ENCODE peak calls at places on chromosomes 2 and 18, in six cellular contexts. U is psoas muscle, Q is suprapubic skin, Y is A549, N is trophoblast cell, X is A673. B is an unnamed sample. For H3K9me3, the result is how much of the 10 kb centered on the place peaks cover.

GRCh38 chr2:100822587-100823248 is 2.8 kb downstream of the NPAS2 start:
- DNase-seq in U (no peak), Q (no peak), Y (no peak), N (no peak), X (peak), B (no peak)

GRCh38 chr2:3461781-3462492 is 57.4 kb downstream of the ADI1 start:
- DNase-seq in U (peak), Q (no peak), Y (peak), N (no peak), X (peak), B (no peak)

GRCh38 chr2:119333360-119333759 is 33.3 kb downstream of the C2orf76 start:
- DNase-seq in U (no peak), Q (no peak), Y (peak), N (no peak), X (no peak), B (no peak)

GRCh38 chr2:81650048-81650971 is 1345.8 kb upstream of the LRRTM1 start:
- DNase-seq in U (no peak), Q (no peak), Y (peak), N (no peak), X (no peak), B (no peak)

GRCh38 chr2:197360744-197361156 is 50.2 kb upstream of the ANKRD44 start:
- DNase-seq in U (no peak), Q (no peak), Y (no peak), N (no peak), X (peak), B (no peak)

GRCh38 chr18:8870528-8870927 is 165.2 kb downstream of the MTCL1 start:
- DNase-seq in U (no peak), Q (no peak), Y (no peak), N (no peak), X (peak), B (no peak)

GRCh38 chr2:64455031-64455332 is 1.0 kb downstream of the LGALSL start:
- DNase-seq in U (no peak), Q (no peak), Y (no peak), N (no peak), X (no peak), B (no peak)

GRCh38 chr2:62270728-62271127 is 74.8 kb downstream of the B3GNT2 start:
- DNase-seq in U (no peak), Q (no peak), Y (no peak), N (no peak), X (peak), B (no peak)

GRCh38 chr2:136065384-136065783 is 52.6 kb downstream of the CXCR4 start:
- DNase-seq in U (no peak), Q (no peak), Y (no peak), N (no peak), X (no peak), B (no peak)

GRCh38 chr2:182761903-182762302 is 45.8 kb downstream of the DNAJC10 start:
- DNase-seq in U (no peak), Q (no peak), Y (no peak), N (no peak), X (no peak), B (no peak)

GRCh38 chr2:128421861-128422311 is 103.2 kb upstream of the HS6ST1 start:
- DNase-seq in U (peak), Q (peak), Y (no peak), N (peak), X (no peak), B (peak)

GRCh38 chr18:32242395-32242794 is 52.6 kb downstream of the MEP1B start:
- DNase-seq in U (no peak), Q (no peak), Y (no peak), N (no peak), X (no peak), B (no peak)

GRCh38 chr2:176854062-176854461 is 358.5 kb upstream of the HNRNPA3 start:
- DNase-seq in U (no peak), Q (no peak), Y (no peak), N (no peak), X (no peak), B (no peak)

GRCh38 chr18:71541643-71542042 is 1002.5 kb downstream of the CBLN2 start:
- DNase-seq in U (no peak), Q (no peak), Y (no peak), N (no peak), X (no peak), B (no peak)

GRCh38 chr18:75586576-75586975 is 159.1 kb upstream of the SMIM21 start:
- DNase-seq in U (no peak), Q (no peak), Y (no peak), N (no peak), X (no peak), B (no peak)

GRCh38 chr18:59721214-59721613 is 24.0 kb upstream of the CCBE1 start:
- DNase-seq in U (no peak), Q (no peak), Y (no peak), N (no peak), X (no peak), B (no peak)

GRCh38 chr2:81583311-81584108 is 1279.0 kb upstream of the LRRTM1 start:
- DNase-seq in U (peak), Q (no peak), Y (no peak), N (no peak), X (no peak), B (no peak)

GRCh38 chr2:123636232-123636631 is 388.9 kb upstream of the CNTNAP5 start:
- DNase-seq in U (no peak), Q (no peak), Y (no peak), N (no peak), X (no peak), B (no peak)

DNA sequence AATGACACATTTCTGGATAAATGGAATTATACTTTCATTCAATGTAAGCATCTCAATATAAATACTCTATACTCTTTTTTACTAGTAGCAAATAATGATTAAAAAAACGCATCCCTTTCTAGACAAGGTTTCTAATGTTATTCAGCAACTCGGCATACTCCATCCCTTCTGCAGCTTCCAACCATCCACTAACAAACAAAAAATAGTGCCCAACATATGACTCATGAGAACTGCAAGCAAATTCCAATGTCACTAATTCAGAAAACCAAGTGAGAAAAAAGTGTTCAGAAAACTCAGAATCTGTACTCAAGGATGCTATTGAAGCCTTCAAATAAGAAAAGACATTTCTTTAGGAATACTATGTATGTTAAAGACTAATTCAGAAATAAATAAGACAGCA is 140.0 kb downstream of the BAZ2B start:
- DNase-seq in U (no peak), Q (no peak), Y (no peak), N (no peak), X (no peak), B (no peak)
- H3K4me3 ChIP-seq in U (no peak), Q (no peak), Y (no peak), N (no peak), X (no peak), B (no peak)

GRCh38 chr2:134676960-134677359 is 41.8 kb downstream of the TMEM163 start:
- DNase-seq in U (no peak), Q (no peak), Y (no peak), N (no peak), X (no peak), B (no peak)

GRCh38 chr2:134679294-134679693 is 39.5 kb downstream of the TMEM163 start:
- DNase-seq in U (no peak), Q (no peak), Y (no peak), N (no peak), X (no peak), B (no peak)

GRCh38 chr2:134677866-134678774 is 40.7 kb downstream of the TMEM163 start:
- DNase-seq in U (no peak), Q (no peak), Y (no peak), N (no peak), X (no peak), B (no peak)

GRCh38 chr2:134681201-134681600 is 37.6 kb downstream of the TMEM163 start:
- DNase-seq in U (no peak), Q (no peak), Y (no peak), N (no peak), X (no peak), B (no peak)

GRCh38 chr2:134679740-134680139 is 39.1 kb downstream of the TMEM163 start:
- DNase-seq in U (no peak), Q (no peak), Y (no peak), N (peak), X (no peak), B (no peak)
- H3K9me3 ChIP-seq in U (under half), Q (under half), Y (under half), N (under half), X (under half), B (under half)

DNA sequence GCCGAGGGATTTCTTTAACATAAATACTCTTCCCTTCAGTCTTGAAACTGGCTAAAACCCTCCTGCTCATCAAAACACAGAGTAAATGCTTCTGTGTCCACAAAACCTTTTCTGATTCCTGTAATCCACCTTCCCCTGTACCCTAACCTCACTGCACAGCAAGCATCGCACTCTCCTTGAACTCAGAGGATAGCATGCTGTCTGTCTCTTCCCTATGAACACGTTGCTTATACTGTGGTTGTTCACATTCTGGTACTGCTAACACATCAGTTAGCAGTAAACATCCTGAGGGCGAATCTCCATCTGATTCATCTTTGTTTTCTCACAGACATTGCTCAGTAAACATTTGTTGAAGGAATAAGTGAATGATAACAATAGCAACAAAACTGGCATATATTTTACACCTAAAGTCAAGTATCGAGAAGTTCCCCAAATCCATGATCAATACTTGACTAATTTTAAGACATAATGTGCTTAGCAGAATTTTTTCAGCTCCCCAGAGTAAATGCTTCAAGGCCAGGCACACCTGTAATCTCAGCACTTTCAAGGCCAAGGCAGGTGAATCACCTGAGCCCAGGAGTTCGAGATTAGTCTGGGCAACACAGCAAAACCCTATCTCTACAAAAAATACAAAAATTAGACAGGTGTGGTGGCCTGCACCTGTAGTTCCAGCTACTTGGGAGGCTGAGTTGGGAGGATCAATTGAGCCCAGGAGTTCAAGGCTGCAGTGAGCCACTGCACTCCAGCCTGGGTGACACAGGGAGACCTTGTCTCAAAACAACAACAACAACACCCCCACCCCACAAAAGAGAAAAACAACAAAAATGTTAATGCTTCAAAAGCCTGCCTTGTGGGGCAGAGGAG is 45.6 kb upstream of the LPIN2 start:
- DNase-seq in U (no peak), Q (no peak), Y (peak), N (no peak), X (no peak), B (peak)
- H3K27ac ChIP-seq in U (no peak), Q (peak), Y (peak), N (no peak), X (no peak), B (no peak)

GRCh38 chr2:47903781-47904447 is 2.4 kb downstream of the FBXO11 start:
- DNase-seq in U (no peak), Q (no peak), Y (no peak), N (no peak), X (no peak), B (no peak)
- H3K4me3 ChIP-seq in U (peak), Q (peak), Y (peak), N (peak), X (peak), B (peak)

GRCh38 chr2:9602412-9602811 is 28.4 kb downstream of the YWHAQ start:
- DNase-seq in U (no peak), Q (no peak), Y (no peak), N (no peak), X (no peak), B (no peak)
- H3K9me3 ChIP-seq in U (under half), Q (under half), Y (under half), N (under half), X (under half), B (under half)

GRCh38 chr2:178072000-178072382 is 586 bp downstream of the PDE11A start:
- DNase-seq in U (no peak), Q (no peak), Y (no peak), N (no peak), X (no peak), B (no peak)

GRCh38 chr2:178070824-178071223 is 1.8 kb downstream of the PDE11A start:
- DNase-seq in U (no peak), Q (no peak), Y (peak), N (no peak), X (no peak), B (no peak)

GRCh38 chr2:178074123-178075005 is 1.8 kb upstream of the PDE11A start:
- DNase-seq in U (no peak), Q (no peak), Y (peak), N (no peak), X (no peak), B (no peak)

GRCh38 chr2:178075006-178075326 is 2.4 kb upstream of the PDE11A start:
- DNase-seq in U (no peak), Q (no peak), Y (no peak), N (no peak), X (no peak), B (no peak)

GRCh38 chr2:178072383-178073301 is at the start of gene PDE11A:
- DNase-seq in U (peak), Q (peak), Y (peak), N (peak), X (peak), B (peak)
- H3K27ac ChIP-seq in U (peak), Q (peak), Y (peak), N (no peak), X (no peak), B (no peak)

GRCh38 chr18:72542993-72543361 is 1.2 kb downstream of the CBLN2 start:
- DNase-seq in U (no peak), Q (no peak), Y (no peak), N (no peak), X (peak), B (peak)

GRCh38 chr18:72544092-72544886 is at the start of gene CBLN2:
- DNase-seq in U (no peak), Q (no peak), Y (peak), N (peak), X (peak), B (peak)

GRCh38 chr18:72539861-72540260 is 4.3 kb downstream of the CBLN2 start:
- DNase-seq in U (no peak), Q (no peak), Y (no peak), N (no peak), X (no peak), B (no peak)

GRCh38 chr18:72541871-72542690 is 2.1 kb downstream of the CBLN2 start:
- DNase-seq in U (peak), Q (no peak), Y (no peak), N (no peak), X (peak), B (peak)

DNA sequence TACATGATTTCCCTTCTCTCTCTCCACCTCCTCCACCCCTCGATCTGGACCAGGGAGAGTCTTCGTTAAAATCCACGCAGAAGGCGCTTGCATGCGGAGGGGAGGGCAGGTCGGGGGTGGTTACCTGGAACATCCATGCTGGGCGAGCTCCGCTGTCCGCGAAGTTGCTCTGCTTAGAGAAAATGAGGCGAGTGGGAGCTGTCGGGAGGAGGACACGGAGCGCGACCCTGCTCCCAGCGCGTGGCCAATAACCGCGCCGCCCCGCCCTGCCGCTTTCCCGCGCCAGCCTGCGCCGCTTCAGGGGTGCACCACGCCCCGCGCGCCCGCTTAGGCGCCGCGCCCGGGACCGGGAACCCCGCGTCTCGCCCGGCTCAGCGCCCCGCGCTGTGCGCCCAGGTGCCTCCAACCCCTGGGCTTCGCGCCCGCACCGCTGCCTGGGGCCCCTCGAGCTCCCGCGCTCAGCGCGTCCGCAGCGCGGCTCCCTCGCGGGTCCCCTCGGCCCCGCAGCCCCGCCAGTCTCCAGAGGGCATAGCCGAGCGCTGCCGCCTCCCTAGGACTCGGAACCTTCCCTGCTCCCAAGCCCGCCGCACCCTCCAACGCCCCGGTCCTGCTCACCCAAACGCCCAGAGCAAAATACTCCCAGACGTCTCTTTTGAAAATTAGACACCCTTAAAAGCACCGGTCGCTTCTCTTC is 633 bp downstream of the CBLN2 start:
- DNase-seq in U (no peak), Q (no peak), Y (no peak), N (no peak), X (peak), B (peak)
- H3K4me3 ChIP-seq in U (no peak), Q (peak), Y (peak), N (peak), X (peak), B (peak)

GRCh38 chr2:185942855-185943254 is 204.3 kb downstream of the FSIP2 start:
- DNase-seq in U (no peak), Q (no peak), Y (no peak), N (no peak), X (no peak), B (no peak)
- H3K9me3 ChIP-seq in U (under half), Q (under half), Y (under half), N (under half), X (under half), B (under half)

GRCh38 chr2:9178110-9178904 is 28.3 kb upstream of the ASAP2 start:
- DNase-seq in U (no peak), Q (no peak), Y (no peak), N (peak), X (no peak), B (peak)
- H3K27ac ChIP-seq in U (peak), Q (peak), Y (peak), N (peak), X (no peak), B (peak)

DNA sequence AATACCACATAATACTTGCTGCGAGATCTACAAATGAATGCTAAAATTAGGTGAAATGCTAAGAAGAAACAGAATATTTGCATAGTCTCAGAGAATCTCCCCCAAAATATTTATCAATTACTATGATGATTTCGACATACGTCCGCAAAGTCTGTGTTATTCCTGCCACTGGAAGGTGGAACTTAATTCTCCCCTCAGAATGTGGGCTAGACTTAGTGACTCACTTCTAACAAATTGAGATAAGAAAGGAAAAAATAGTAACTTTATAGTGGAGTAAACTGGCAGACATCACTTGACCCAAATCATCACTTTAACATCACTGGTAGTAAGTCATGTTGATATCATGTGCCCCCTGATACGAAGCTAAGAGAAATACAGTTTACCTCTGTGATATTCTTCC is 23.4 kb downstream of the HADHB start:
- DNase-seq in U (no peak), Q (no peak), Y (no peak), N (no peak), X (no peak), B (no peak)
- H3K4me3 ChIP-seq in U (no peak), Q (no peak), Y (no peak), N (no peak), X (no peak), B (no peak)